ENCODE peak calls at places on chromosomes 4 and X, in six cellular contexts. E is NCI-H1105 treated with DMSO at 0.1 percent for 48 hours, Y is kidney glomerular epithelial cell, S is A549, O is hepatic stellate cell, V is midbrain. T is an unnamed sample.

GRCh38 chr4:5710962-5711478 is at the start of gene EVC:
- DNase-seq in E (peak; percentile 18), Y (peak; percentile 68), S (peak; percentile 70), O (peak; percentile 92), V (peak; percentile 49), T (peak; percentile 19)

GRCh38 chr4:33111106-33111505 is 2390.9 kb downstream of the PCDH7 start:
- DNase-seq in E (no peak), Y (no peak), S (no peak), O (no peak), V (no peak), T (no peak)

GRCh38 chrX:71547339-71547738 is 14.4 kb downstream of the OGT start:
- DNase-seq in E (no peak), Y (no peak), S (peak; percentile 9), O (no peak), V (no peak), T (no peak)

GRCh38 chrX:124736553-124737240 is 390.3 kb downstream of the SH2D1A start:
- DNase-seq in E (no peak), Y (no peak), S (no peak), O (no peak), V (no peak), T (no peak)

GRCh38 chrX:45324941-45325340 is 124.3 kb upstream of the DIPK2B start:
- DNase-seq in E (no peak), Y (no peak), S (no peak), O (no peak), V (no peak), T (no peak)

GRCh38 chr4:139955600-139955999 is 198.4 kb downstream of the MAML3 start:
- DNase-seq in E (no peak), Y (no peak), S (no peak), O (no peak), V (no peak), T (no peak)

GRCh38 chr4:162510937-162511336 is 347.1 kb upstream of the FSTL5 start:
- DNase-seq in E (no peak), Y (no peak), S (no peak), O (no peak), V (no peak), T (no peak)

GRCh38 chr4:114132830-114133229 is 153.4 kb upstream of the ARSJ start:
- DNase-seq in E (no peak), Y (no peak), S (peak; percentile 33), O (no peak), V (no peak), T (no peak)

GRCh38 chrX:132433001-132433400 is 55.8 kb downstream of the MBNL3 start:
- DNase-seq in E (no peak), Y (no peak), S (no peak), O (no peak), V (no peak), T (no peak)

GRCh38 chrX:78131117-78131516 is 8.3 kb downstream of the TAF9B start:
- DNase-seq in E (no peak), Y (no peak), S (no peak), O (no peak), V (no peak), T (no peak)

GRCh38 chr4:134057356-134057755 is 144.2 kb downstream of the PABPC4L start:
- DNase-seq in E (no peak), Y (no peak), S (no peak), O (no peak), V (no peak), T (no peak)

GRCh38 chr4:106365613-106366012 is 3.0 kb downstream of the GIMD1 start:
- DNase-seq in E (no peak), Y (peak; percentile 90), S (peak; percentile 43), O (peak; percentile 43), V (no peak), T (no peak)

GRCh38 chr4:155948541-155948940 is 5.1 kb downstream of the CTSO start:
- DNase-seq in E (no peak), Y (no peak), S (no peak), O (no peak), V (no peak), T (no peak)

GRCh38 chr4:140995058-140995457 is 138.2 kb downstream of the RNF150 start:
- DNase-seq in E (no peak), Y (no peak), S (no peak), O (no peak), V (no peak), T (no peak)

T was measured in amygdala.